ENCODE peak calls at places on chromosomes 5 and 9, in nine cellular contexts. A is neural crest cell, C is astrocyte of the spinal cord, S is fibroblast of mammary gland, Y is bronchial epithelial cell, P is mammary epithelial cell, W is MCF 10A, E is ascending aorta, X is nephron progenitor cell. U is an unnamed sample.

GRCh38 chr5:179882338-179882737 is 23.7 kb upstream of the MRNIP start:
- DNase-seq in A (no peak), C (no peak), S (no peak), Y (no peak), P (no peak), W (no peak), E (no peak), X (no peak), U (no peak)

GRCh38 chr9:29214162-29214520 is 1640.9 kb upstream of the C9orf72 start:
- DNase-seq in A (peak), C (peak), S (no peak), Y (no peak), P (peak), W (peak), E (no peak), X (peak), U (no peak)

GRCh38 chr5:176611435-176611834 is 1.5 kb upstream of the GPRIN1 start:
- DNase-seq in A (peak), C (peak), S (peak), Y (peak), P (peak), W (peak), E (no peak), X (peak), U (peak)

GRCh38 chr9:16344343-16344742 is 526.1 kb downstream of the BNC2 start:
- DNase-seq in A (no peak), C (peak), S (peak), Y (peak), P (peak), W (peak), E (no peak), X (no peak), U (no peak)

GRCh38 chr5:95996904-95997751 is 35.5 kb upstream of the ELL2 start:
- DNase-seq in A (no peak), C (no peak), S (no peak), Y (no peak), P (no peak), W (no peak), E (no peak), X (no peak), U (no peak)

GRCh38 chr5:147482426-147483196 is 27.3 kb downstream of the DPYSL3 start:
- DNase-seq in A (no peak), C (no peak), S (no peak), Y (no peak), P (no peak), W (no peak), E (no peak), X (no peak), U (no peak)

GRCh38 chr9:72633966-72634365 is 112.6 kb downstream of the TMC1 start:
- DNase-seq in A (no peak), C (peak), S (peak), Y (peak), P (peak), W (peak), E (no peak), X (no peak), U (no peak)

GRCh38 chr9:70569070-70569772 is 154.8 kb upstream of the KLF9 start:
- DNase-seq in A (no peak), C (no peak), S (peak), Y (no peak), P (no peak), W (no peak), E (no peak), X (no peak), U (no peak)

GRCh38 chr9:78903581-78903980 is 606.7 kb downstream of the PSAT1 start:
- DNase-seq in A (no peak), C (no peak), S (peak), Y (peak), P (peak), W (peak), E (no peak), X (no peak), U (no peak)

GRCh38 chr9:78909566-78909965 is 612.6 kb downstream of the PSAT1 start:
- DNase-seq in A (no peak), C (peak), S (no peak), Y (no peak), P (peak), W (peak), E (no peak), X (no peak), U (no peak)

GRCh38 chr9:78905387-78905786 is 608.5 kb downstream of the PSAT1 start:
- DNase-seq in A (no peak), C (no peak), S (no peak), Y (peak), P (no peak), W (no peak), E (no peak), X (no peak), U (no peak)

GRCh38 chr9:78904686-78905085 is 607.8 kb downstream of the PSAT1 start:
- DNase-seq in A (no peak), C (no peak), S (no peak), Y (peak), P (peak), W (no peak), E (no peak), X (no peak), U (no peak)

DNA sequence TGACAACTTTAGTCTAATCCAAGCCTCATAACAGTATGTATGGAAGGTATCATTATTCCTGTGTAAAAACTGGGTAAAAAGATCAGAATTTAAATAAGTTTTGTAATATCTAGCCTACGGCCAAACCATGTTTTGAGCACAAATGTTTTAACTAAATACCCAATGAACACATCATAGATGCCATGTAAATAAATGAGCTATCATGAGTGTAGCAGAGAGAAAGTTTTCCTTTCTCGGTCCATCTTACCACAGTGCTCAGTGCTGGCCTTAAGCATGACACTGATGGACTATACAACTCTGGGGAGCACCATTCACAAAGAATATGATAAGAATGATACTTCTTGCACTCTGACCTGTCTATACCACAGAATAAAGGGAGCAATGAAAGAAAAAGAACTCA is 609.4 kb downstream of the PSAT1 start:
- DNase-seq in A (no peak), C (no peak), S (no peak), Y (no peak), P (no peak), W (no peak), E (no peak), X (no peak), U (no peak)
- TF ChIP-seq CTCF in A (no peak), C (no peak), S (no peak), Y (no peak), P (no peak), W (no peak), E (no peak), X (no peak), U (no peak)

GRCh38 chr5:138753794-138754698 is 821 bp downstream of the CTNNA1 start:
- DNase-seq in A (peak), C (peak), S (peak), Y (peak), P (peak), W (peak), E (peak), X (peak), U (peak)
- TF ChIP-seq CTCF in A (no peak), C (no peak), S (no peak), Y (no peak), P (no peak), W (no peak), E (no peak), X (no peak), U (no peak)

GRCh38 chr5:42423285-42424152 is at the start of gene GHR:
- DNase-seq in A (peak), C (peak), S (peak), Y (peak), P (peak), W (peak), E (peak), X (peak), U (peak)

DNA sequence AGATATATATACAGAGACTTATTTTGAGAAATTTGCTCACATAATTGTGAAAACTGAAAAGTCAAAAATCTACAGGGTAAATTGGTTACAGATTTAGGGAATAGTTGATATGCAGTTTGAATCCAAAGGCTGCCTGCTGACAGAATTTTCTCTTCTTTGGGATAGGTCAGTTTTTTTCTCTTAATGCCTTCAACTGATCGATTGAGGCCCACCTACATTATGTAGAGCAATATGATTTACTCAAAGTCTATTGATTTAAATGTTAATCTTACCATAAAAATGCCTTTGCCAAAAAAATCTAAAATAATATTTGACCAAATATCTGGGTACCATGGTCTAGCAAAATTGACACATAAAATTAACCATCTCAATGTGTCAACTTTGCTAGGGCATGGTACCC is 3.9 kb upstream of the GHR start:
- DNase-seq in A (no peak), C (no peak), S (no peak), Y (no peak), P (no peak), W (no peak), E (no peak), X (no peak), U (no peak)
- TF ChIP-seq CTCF in A (no peak), C (no peak), S (no peak), Y (no peak), P (no peak), W (no peak), E (no peak), X (no peak), U (no peak)

GRCh38 chr9:134069536-134070399 is 1.9 kb upstream of the BRD3 start:
- DNase-seq in A (no peak), C (no peak), S (no peak), Y (no peak), P (no peak), W (no peak), E (peak), X (no peak), U (no peak)

GRCh38 chr9:134066923-134067851 is 639 bp downstream of the BRD3 start:
- DNase-seq in A (peak), C (no peak), S (peak), Y (no peak), P (peak), W (no peak), E (peak), X (peak), U (no peak)

GRCh38 chr9:134066546-134066922 is 1.3 kb downstream of the BRD3 start:
- DNase-seq in A (no peak), C (no peak), S (peak), Y (no peak), P (no peak), W (no peak), E (peak), X (no peak), U (no peak)

GRCh38 chr9:134068742-134069535 is 1.1 kb upstream of the BRD3 start:
- DNase-seq in A (no peak), C (no peak), S (peak), Y (no peak), P (no peak), W (no peak), E (peak), X (no peak), U (no peak)

GRCh38 chr9:134067904-134068741 is at the start of gene BRD3:
- DNase-seq in A (peak), C (peak), S (peak), Y (peak), P (peak), W (peak), E (peak), X (peak), U (no peak)
- TF ChIP-seq CTCF in A (no peak), C (no peak), S (no peak), Y (no peak), P (no peak), W (no peak), E (no peak), X (no peak), U (no peak)

GRCh38 chr9:79408200-79408599 is 163.6 kb upstream of the TLE4 start:
- DNase-seq in A (no peak), C (no peak), S (no peak), Y (no peak), P (no peak), W (no peak), E (no peak), X (no peak), U (no peak)
- TF ChIP-seq CTCF in A (no peak), C (peak), S (no peak), Y (no peak), P (peak), W (no peak), E (no peak), X (no peak), U (no peak)

DNA sequence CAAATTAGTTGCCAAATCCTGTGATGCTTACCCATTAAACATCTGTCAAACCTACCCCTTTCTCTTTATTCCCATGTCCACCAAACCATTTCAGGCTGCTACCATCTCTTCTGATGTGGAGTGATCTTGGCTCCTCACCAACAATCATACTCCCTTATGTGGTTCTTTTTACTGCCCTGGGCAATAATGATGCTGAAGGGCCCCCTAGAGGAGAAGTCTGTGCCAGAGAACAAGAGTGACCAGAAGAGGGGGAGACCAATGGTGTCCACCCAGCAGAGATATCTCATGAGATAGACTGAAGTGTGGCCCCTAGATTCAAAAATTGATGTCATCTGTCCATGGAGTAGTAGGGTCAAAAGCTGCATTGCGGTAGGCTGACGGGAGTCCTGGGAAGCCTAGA is 10.9 kb downstream of the LRRC70 start:
- DNase-seq in A (no peak), C (no peak), S (no peak), Y (no peak), P (no peak), W (no peak), E (no peak), X (no peak), U (no peak)
- TF ChIP-seq CTCF in A (no peak), C (no peak), S (no peak), Y (no peak), P (no peak), W (no peak), E (no peak), X (no peak), U (no peak)

GRCh38 chr9:108755979-108756378 is 99.8 kb downstream of the ACTL7B start:
- DNase-seq in A (no peak), C (no peak), S (no peak), Y (no peak), P (no peak), W (no peak), E (no peak), X (no peak), U (no peak)

GRCh38 chr9:108760841-108761240 is 94.9 kb downstream of the ACTL7B start:
- DNase-seq in A (no peak), C (no peak), S (peak), Y (no peak), P (no peak), W (no peak), E (no peak), X (no peak), U (no peak)

GRCh38 chr9:108759399-108759798 is 96.4 kb downstream of the ACTL7B start:
- DNase-seq in A (no peak), C (no peak), S (no peak), Y (no peak), P (no peak), W (no peak), E (no peak), X (no peak), U (no peak)

GRCh38 chr9:108759835-108760234 is 96.0 kb downstream of the ACTL7B start:
- DNase-seq in A (no peak), C (no peak), S (no peak), Y (no peak), P (no peak), W (no peak), E (no peak), X (no peak), U (no peak)

DNA sequence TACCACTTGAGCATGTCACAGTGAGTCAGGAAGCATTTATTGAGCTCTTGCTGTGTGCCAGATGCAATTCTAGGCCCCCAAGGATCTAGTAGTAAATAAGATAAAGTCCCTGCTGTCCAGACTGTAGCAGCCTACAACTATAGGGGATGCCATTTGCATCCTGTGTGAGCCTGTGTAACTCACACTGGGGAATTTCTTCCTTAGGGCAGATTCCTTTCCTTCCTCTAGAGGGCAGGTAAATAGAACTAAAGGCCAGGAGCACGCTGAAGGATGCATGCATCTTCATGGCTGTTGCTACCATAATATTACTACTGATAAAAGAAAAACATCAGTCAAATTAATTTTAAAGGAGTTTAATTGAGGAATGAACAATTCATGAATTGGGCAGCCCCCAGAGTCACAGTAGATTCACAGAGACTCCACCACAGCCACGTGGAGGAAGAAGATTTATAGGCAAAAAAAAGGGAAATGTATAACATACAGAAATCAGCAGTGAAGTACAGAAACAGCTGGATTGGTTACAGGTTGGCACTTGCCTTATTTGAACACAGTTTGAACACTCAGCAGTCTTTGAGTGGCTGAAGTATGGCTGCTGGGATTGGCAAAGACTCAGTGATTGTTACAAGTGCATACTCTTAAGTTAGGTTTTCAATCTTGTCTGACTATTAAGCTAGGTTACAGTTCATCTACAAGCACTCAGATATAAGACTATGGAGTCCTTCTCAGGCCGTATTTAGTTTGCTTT is 98.9 kb downstream of the ACTL7B start:
- DNase-seq in A (no peak), C (no peak), S (no peak), Y (peak), P (peak), W (peak), E (no peak), X (no peak), U (no peak)
- TF ChIP-seq CTCF in A (peak), C (peak), S (peak), Y (peak), P (peak), W (peak), E (no peak), X (peak), U (no peak)

GRCh38 chr5:33470544-33470943 is 29.8 kb downstream of the TARS1 start:
- DNase-seq in A (no peak), C (peak), S (peak), Y (peak), P (peak), W (peak), E (no peak), X (no peak), U (no peak)
- TF ChIP-seq CTCF in A (peak), C (peak), S (peak), Y (peak), P (peak), W (no peak), E (no peak), X (no peak), U (no peak)

DNA sequence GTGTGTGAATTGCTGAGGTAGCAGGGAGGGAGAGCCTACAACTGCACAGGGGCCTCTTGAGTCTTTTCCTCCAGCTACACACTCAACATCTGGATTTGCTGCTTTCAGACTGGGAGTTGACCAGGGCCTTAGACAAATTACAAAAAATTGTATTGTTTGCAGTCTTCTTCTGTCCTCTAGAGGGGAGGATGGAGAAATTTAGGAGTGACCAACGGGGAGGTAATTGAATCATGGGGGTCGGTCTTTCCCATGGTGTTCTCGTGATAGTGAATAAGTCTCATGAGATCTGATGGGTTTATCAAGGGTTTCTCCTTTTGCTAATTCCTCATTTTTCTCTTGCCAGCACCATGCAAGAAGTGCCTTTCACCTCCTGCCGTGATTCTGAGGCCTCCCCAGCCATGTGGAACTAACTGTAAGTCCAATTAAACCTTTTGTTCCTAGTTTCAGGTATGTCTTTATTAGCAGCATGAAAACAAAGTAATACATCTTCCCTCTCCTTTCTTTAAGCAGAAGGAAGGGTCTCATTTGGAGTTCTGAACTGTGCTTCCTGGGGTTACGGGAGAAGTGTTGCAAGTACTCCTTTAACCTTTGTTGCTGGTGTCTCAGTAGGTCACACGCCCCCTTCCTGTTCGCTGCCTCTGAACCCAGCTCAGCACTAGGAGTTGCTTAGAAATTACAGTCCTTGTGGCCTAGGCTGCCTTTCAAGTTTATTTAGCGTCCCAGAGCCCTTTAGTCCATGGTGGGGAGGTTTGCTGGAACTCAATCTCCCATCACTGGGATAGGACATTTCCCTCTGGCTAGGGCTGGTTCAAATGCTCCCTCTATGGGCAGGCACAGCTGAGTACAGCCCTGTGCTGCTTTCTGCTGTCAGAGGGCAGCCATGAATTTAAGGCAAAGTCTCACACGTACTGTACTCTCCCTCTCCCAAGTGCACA is 4.4 kb downstream of the IFNA8 start:
- DNase-seq in A (no peak), C (no peak), S (no peak), Y (no peak), P (no peak), W (peak), E (no peak), X (no peak), U (no peak)
- TF ChIP-seq CTCF in A (peak), C (peak), S (peak), Y (peak), P (peak), W (no peak), E (no peak), X (peak), U (no peak)

GRCh38 chr9:122159925-122160246 is 178 bp downstream of the MORN5 start:
- DNase-seq in A (no peak), C (no peak), S (no peak), Y (no peak), P (no peak), W (no peak), E (no peak), X (no peak), U (no peak)

GRCh38 chr9:122162415-122162814 is 2.7 kb downstream of the MORN5 start:
- DNase-seq in A (no peak), C (no peak), S (no peak), Y (no peak), P (no peak), W (no peak), E (no peak), X (no peak), U (no peak)

GRCh38 chr9:122159026-122159924 is at the start of the genes MORN5 and NDUFA8:
- DNase-seq in A (peak), C (peak), S (peak), Y (peak), P (peak), W (peak), E (peak), X (peak), U (peak)

DNA sequence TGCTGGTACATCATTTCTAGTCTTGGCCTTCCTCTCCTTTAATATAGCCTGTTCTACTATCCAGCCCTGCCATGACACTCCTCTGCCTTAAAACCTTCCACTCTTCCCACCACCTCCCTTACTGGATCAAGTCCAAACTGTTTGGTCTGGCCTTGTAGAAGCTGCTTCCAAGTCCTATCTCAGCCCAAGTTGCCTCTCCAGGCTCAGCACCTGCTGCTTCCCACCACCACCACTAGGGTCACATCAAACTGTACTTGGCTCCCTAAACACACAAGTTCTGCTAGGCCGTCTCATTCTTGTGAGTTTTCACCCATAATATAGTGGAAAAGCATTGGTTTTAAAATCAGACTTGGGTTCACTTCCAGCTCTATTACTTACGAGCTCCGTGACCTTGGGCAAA is 1.4 kb downstream of the NDUFA8 start:
- DNase-seq in A (peak), C (peak), S (peak), Y (peak), P (peak), W (peak), E (no peak), X (peak), U (no peak)
- TF ChIP-seq CTCF in A (peak), C (peak), S (peak), Y (peak), P (peak), W (peak), E (no peak), X (peak), U (no peak)

U was measured in omental fat pad.